ENCODE peak calls at places on chromosomes 13 and 19, in four cellular contexts. One of them, this sample, is unnamed. For H3K4me1, the result is how much of the 10 kb centered on the place peaks cover.

GRCh38 chr13:97568850-97569249 is 134.9 kb downstream of the RAP2A start:
- DNase-seq in uterus: no peak
- DNase-seq in esophagus squamous epithelium: no peak
- DNase-seq in adrenal gland: no peak
- DNase-seq in this sample: no peak

GRCh38 chr19:27858981-27859581 is 1353.9 kb downstream of the UQCRFS1 start:
- DNase-seq in adrenal gland: no peak
- DNase-seq in uterus: no peak
- DNase-seq in esophagus squamous epithelium: no peak
- DNase-seq in this sample: no peak

GRCh38 chr13:47256618-47257017 is 359.8 kb upstream of the HTR2A start:
- DNase-seq in uterus: no peak
- DNase-seq in esophagus squamous epithelium: no peak
- DNase-seq in adrenal gland: no peak
- DNase-seq in this sample: no peak

GRCh38 chr13:46278474-46278873 is 66.7 kb downstream of the LRRC63 start:
- DNase-seq in adrenal gland: no peak
- DNase-seq in uterus: no peak
- DNase-seq in esophagus squamous epithelium: no peak
- DNase-seq in this sample: no peak

GRCh38 chr13:49810464-49810824 is 18.0 kb upstream of the KPNA3 start:
- DNase-seq in esophagus squamous epithelium: no peak
- DNase-seq in uterus: no peak
- DNase-seq in adrenal gland: no peak
- DNase-seq in this sample: no peak

GRCh38 chr19:4016486-4016885 is 8.9 kb downstream of the PIAS4 start:
- DNase-seq in adrenal gland: no peak
- DNase-seq in uterus: no peak
- DNase-seq in esophagus squamous epithelium: no peak
- DNase-seq in this sample: no peak

GRCh38 chr19:9046694-9047093 is 36.5 kb upstream of the MUC16 start:
- DNase-seq in adrenal gland: no peak
- DNase-seq in uterus: no peak
- DNase-seq in esophagus squamous epithelium: no peak
- DNase-seq in this sample: no peak

GRCh38 chr19:888615-889385 is 4.2 kb downstream of the MED16 start:
- DNase-seq in adrenal gland: no peak
- DNase-seq in uterus: no peak
- DNase-seq in esophagus squamous epithelium: no peak
- DNase-seq in this sample: no peak

GRCh38 chr19:49896863-49897621 is at the start of gene IL4I1:
- DNase-seq in esophagus squamous epithelium: no peak
- DNase-seq in adrenal gland: no peak
- DNase-seq in uterus: no peak
- DNase-seq in this sample: no peak

GRCh38 chr13:74641586-74641985 is 507.4 kb upstream of the KLF12 start:
- DNase-seq in adrenal gland: no peak
- DNase-seq in esophagus squamous epithelium: no peak
- DNase-seq in uterus: no peak
- DNase-seq in this sample: no peak

GRCh38 chr19:8451885-8452284 is 7.1 kb downstream of the HNRNPM start:
- DNase-seq in adrenal gland: no peak
- DNase-seq in esophagus squamous epithelium: no peak
- DNase-seq in uterus: no peak
- DNase-seq in this sample: no peak

GRCh38 chr13:20334309-20334708 is 102.2 kb upstream of the GJB6 start:
- DNase-seq in uterus: no peak
- DNase-seq in adrenal gland: no peak
- DNase-seq in esophagus squamous epithelium: no peak
- DNase-seq in this sample: no peak

GRCh38 chr13:53206455-53206854 is 177.8 kb downstream of the OLFM4 start:
- DNase-seq in adrenal gland: no peak
- DNase-seq in uterus: no peak
- DNase-seq in esophagus squamous epithelium: no peak
- DNase-seq in this sample: no peak

GRCh38 chr13:32426191-32426980 is 1.5 kb downstream of the N4BP2L1 start:
- DNase-seq in uterus: no peak
- DNase-seq in esophagus squamous epithelium: no peak
- DNase-seq in adrenal gland: peak
- DNase-seq in this sample: no peak

GRCh38 chr13:33676045-33676699 is 141.8 kb upstream of the RFC3 start:
- DNase-seq in esophagus squamous epithelium: no peak
- DNase-seq in adrenal gland: peak
- DNase-seq in uterus: no peak
- DNase-seq in this sample: peak

GRCh38 chr19:11984986-11985385 is 20.1 kb downstream of the ZNF763 start:
- DNase-seq in adrenal gland: no peak
- DNase-seq in esophagus squamous epithelium: no peak
- DNase-seq in uterus: no peak
- DNase-seq in this sample: no peak

GRCh38 chr19:55581828-55582223 is 1.2 kb upstream of the ZNF579 start:
- DNase-seq in esophagus squamous epithelium: no peak
- DNase-seq in adrenal gland: no peak
- DNase-seq in uterus: no peak
- DNase-seq in this sample: no peak

GRCh38 chr13:99385161-99385560 is 78.0 kb upstream of the GPR183 start:
- DNase-seq in esophagus squamous epithelium: no peak
- DNase-seq in uterus: no peak
- DNase-seq in adrenal gland: no peak
- DNase-seq in this sample: peak

GRCh38 chr13:99384468-99384867 is 77.3 kb upstream of the GPR183 start:
- DNase-seq in uterus: no peak
- DNase-seq in adrenal gland: no peak
- DNase-seq in esophagus squamous epithelium: no peak
- DNase-seq in this sample: peak

GRCh38 chr13:99382428-99383133 is 75.4 kb upstream of the GPR183 start:
- DNase-seq in adrenal gland: no peak
- DNase-seq in esophagus squamous epithelium: no peak
- DNase-seq in uterus: no peak
- DNase-seq in this sample: peak

GRCh38 chr13:99383946-99384345 is 76.7 kb upstream of the GPR183 start:
- DNase-seq in adrenal gland: no peak
- DNase-seq in uterus: no peak
- DNase-seq in esophagus squamous epithelium: no peak
- DNase-seq in this sample: no peak

GRCh38 chr13:99383511-99383921 is 76.3 kb upstream of the GPR183 start:
- DNase-seq in uterus: no peak
- DNase-seq in esophagus squamous epithelium: no peak
- DNase-seq in adrenal gland: no peak
- DNase-seq in this sample: no peak
- H3K4me1 ChIP-seq in uterus: under half
- H3K4me1 ChIP-seq in esophagus squamous epithelium: under half
- H3K4me1 ChIP-seq in adrenal gland: under half
- H3K4me1 ChIP-seq in this sample: under half

DNA sequence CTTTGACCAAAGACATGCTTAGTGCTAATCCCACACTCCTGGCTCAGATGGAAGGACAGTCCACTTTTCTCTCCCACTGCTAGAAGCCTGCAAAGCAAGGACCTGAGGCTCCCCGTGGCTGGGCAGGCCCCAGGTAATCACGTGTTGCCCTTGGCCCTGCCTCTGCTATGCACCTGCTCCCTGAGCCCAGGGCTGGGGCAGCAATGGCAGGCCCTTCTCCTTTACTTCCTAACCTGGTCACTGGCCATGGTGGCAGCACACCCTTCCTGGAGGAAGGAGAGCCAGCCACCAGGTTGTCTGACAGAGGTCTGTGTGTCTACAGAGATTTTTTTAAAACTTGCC is 27.9 kb upstream of the ZNF492 start:
- DNase-seq in uterus: no peak
- DNase-seq in adrenal gland: no peak
- DNase-seq in esophagus squamous epithelium: no peak
- DNase-seq in this sample: no peak
- H3K27ac ChIP-seq in uterus: no peak
- H3K27ac ChIP-seq in adrenal gland: no peak
- H3K27ac ChIP-seq in esophagus squamous epithelium: no peak
- H3K27ac ChIP-seq in this sample: no peak

DNA sequence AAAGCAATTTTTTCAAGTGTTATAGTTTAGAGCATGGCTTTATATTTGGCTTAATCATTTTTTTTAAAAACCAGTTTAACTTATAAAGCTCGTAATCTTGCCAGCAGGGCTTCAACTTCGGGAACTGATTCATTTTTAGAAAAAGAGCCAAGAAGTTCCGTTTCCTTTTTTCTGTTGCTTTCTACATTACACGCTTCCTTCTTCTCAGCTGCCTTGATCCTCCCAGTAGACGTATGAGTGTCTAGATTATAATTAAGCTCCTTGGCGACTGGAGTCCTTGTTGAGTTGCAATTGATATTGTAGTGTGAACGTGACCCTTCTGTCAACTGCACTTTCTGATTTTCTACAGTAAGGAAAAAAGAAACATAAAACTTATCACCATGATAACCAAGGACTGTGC is 497.2 kb downstream of the DIAPH3 start:
- DNase-seq in esophagus squamous epithelium: no peak
- DNase-seq in adrenal gland: no peak
- DNase-seq in uterus: no peak
- DNase-seq in this sample: no peak
- H3K4me3 ChIP-seq in esophagus squamous epithelium: no peak
- H3K4me3 ChIP-seq in adrenal gland: no peak
- H3K4me3 ChIP-seq in uterus: no peak
- H3K4me3 ChIP-seq in this sample: no peak

GRCh38 chr13:59332966-59333365 is 830.8 kb downstream of the DIAPH3 start:
- DNase-seq in esophagus squamous epithelium: no peak
- DNase-seq in uterus: no peak
- DNase-seq in adrenal gland: no peak
- DNase-seq in this sample: no peak
- H3K4me1 ChIP-seq in esophagus squamous epithelium: under half
- H3K4me1 ChIP-seq in uterus: under half
- H3K4me1 ChIP-seq in adrenal gland: under half
- H3K4me1 ChIP-seq in this sample: under half